ENCODE peak calls at places on chromosomes 3 and 15, in nine cellular contexts. One of them, this sample, is unnamed.

GRCh38 chr15:60004019-60004845 is at the start of gene FOXB1:
- DNase-seq in SW480: no peak
- DNase-seq in EH: no peak
- DNase-seq in NCI-H1092 treated with DMSO at 0.1 percent for 48 hours: peak
- DNase-seq in HS-27A: no peak
- DNase-seq in naive thymus-derived CD8-positive, alpha-beta T cell: no peak
- DNase-seq in activated naive CD4-positive, alpha-beta T cell treated with Interleukin-2 at 50 U/mL for 16 hours: no peak
- DNase-seq in activated CD4-positive, alpha-beta T cell treated with anti-CD3 and anti-CD28 coated beads, Interleukin-2, amount 10 ng/mL, durations not matched to agents 7 days and 5 days: peak
- DNase-seq in type B pancreatic cell: no peak
- DNase-seq in this sample: no peak

GRCh38 chr3:48952510-48953118 is 34.0 kb downstream of the ARIH2 start:
- DNase-seq in activated CD4-positive, alpha-beta T cell treated with anti-CD3 and anti-CD28 coated beads, Interleukin-2, amount 10 ng/mL, durations not matched to agents 7 days and 5 days: peak
- DNase-seq in activated naive CD4-positive, alpha-beta T cell treated with Interleukin-2 at 50 U/mL for 16 hours: peak
- DNase-seq in NCI-H1092 treated with DMSO at 0.1 percent for 48 hours: peak
- DNase-seq in naive thymus-derived CD8-positive, alpha-beta T cell: peak
- DNase-seq in type B pancreatic cell: no peak
- DNase-seq in EH: peak
- DNase-seq in SW480: peak
- DNase-seq in HS-27A: no peak
- DNase-seq in this sample: peak

GRCh38 chr15:41940441-41940857 is 31.9 kb downstream of the EHD4 start:
- DNase-seq in NCI-H1092 treated with DMSO at 0.1 percent for 48 hours: no peak
- DNase-seq in SW480: peak
- DNase-seq in EH: peak
- DNase-seq in activated naive CD4-positive, alpha-beta T cell treated with Interleukin-2 at 50 U/mL for 16 hours: peak
- DNase-seq in type B pancreatic cell: no peak
- DNase-seq in activated CD4-positive, alpha-beta T cell treated with anti-CD3 and anti-CD28 coated beads, Interleukin-2, amount 10 ng/mL, durations not matched to agents 7 days and 5 days: peak
- DNase-seq in HS-27A: peak
- DNase-seq in naive thymus-derived CD8-positive, alpha-beta T cell: no peak
- DNase-seq in this sample: no peak

GRCh38 chr15:28935316-28935715 is 49.5 kb downstream of the APBA2 start:
- DNase-seq in naive thymus-derived CD8-positive, alpha-beta T cell: peak
- DNase-seq in NCI-H1092 treated with DMSO at 0.1 percent for 48 hours: no peak
- DNase-seq in EH: peak
- DNase-seq in SW480: no peak
- DNase-seq in type B pancreatic cell: no peak
- DNase-seq in activated naive CD4-positive, alpha-beta T cell treated with Interleukin-2 at 50 U/mL for 16 hours: peak
- DNase-seq in HS-27A: no peak
- DNase-seq in activated CD4-positive, alpha-beta T cell treated with anti-CD3 and anti-CD28 coated beads, Interleukin-2, amount 10 ng/mL, durations not matched to agents 7 days and 5 days: peak
- DNase-seq in this sample: no peak

GRCh38 chr15:63378946-63379345 is 2.7 kb downstream of the CA12 start:
- DNase-seq in activated naive CD4-positive, alpha-beta T cell treated with Interleukin-2 at 50 U/mL for 16 hours: no peak
- DNase-seq in activated CD4-positive, alpha-beta T cell treated with anti-CD3 and anti-CD28 coated beads, Interleukin-2, amount 10 ng/mL, durations not matched to agents 7 days and 5 days: no peak
- DNase-seq in naive thymus-derived CD8-positive, alpha-beta T cell: no peak
- DNase-seq in SW480: no peak
- DNase-seq in EH: no peak
- DNase-seq in type B pancreatic cell: no peak
- DNase-seq in NCI-H1092 treated with DMSO at 0.1 percent for 48 hours: no peak
- DNase-seq in HS-27A: no peak
- DNase-seq in this sample: no peak

GRCh38 chr15:37087050-37087691 is 13.2 kb downstream of the MEIS2 start:
- DNase-seq in SW480: no peak
- DNase-seq in HS-27A: no peak
- DNase-seq in EH: no peak
- DNase-seq in NCI-H1092 treated with DMSO at 0.1 percent for 48 hours: no peak
- DNase-seq in activated naive CD4-positive, alpha-beta T cell treated with Interleukin-2 at 50 U/mL for 16 hours: no peak
- DNase-seq in naive thymus-derived CD8-positive, alpha-beta T cell: no peak
- DNase-seq in activated CD4-positive, alpha-beta T cell treated with anti-CD3 and anti-CD28 coated beads, Interleukin-2, amount 10 ng/mL, durations not matched to agents 7 days and 5 days: no peak
- DNase-seq in type B pancreatic cell: no peak
- DNase-seq in this sample: no peak

GRCh38 chr3:186849392-186849975 is 7.0 kb downstream of the ADIPOQ start:
- DNase-seq in activated naive CD4-positive, alpha-beta T cell treated with Interleukin-2 at 50 U/mL for 16 hours: no peak
- DNase-seq in type B pancreatic cell: no peak
- DNase-seq in activated CD4-positive, alpha-beta T cell treated with anti-CD3 and anti-CD28 coated beads, Interleukin-2, amount 10 ng/mL, durations not matched to agents 7 days and 5 days: peak
- DNase-seq in SW480: peak
- DNase-seq in EH: peak
- DNase-seq in NCI-H1092 treated with DMSO at 0.1 percent for 48 hours: peak
- DNase-seq in naive thymus-derived CD8-positive, alpha-beta T cell: no peak
- DNase-seq in HS-27A: no peak
- DNase-seq in this sample: no peak

GRCh38 chr3:149367021-149367840 is 10.2 kb downstream of the TM4SF1 start:
- DNase-seq in type B pancreatic cell: no peak
- DNase-seq in activated naive CD4-positive, alpha-beta T cell treated with Interleukin-2 at 50 U/mL for 16 hours: peak
- DNase-seq in naive thymus-derived CD8-positive, alpha-beta T cell: no peak
- DNase-seq in EH: peak
- DNase-seq in activated CD4-positive, alpha-beta T cell treated with anti-CD3 and anti-CD28 coated beads, Interleukin-2, amount 10 ng/mL, durations not matched to agents 7 days and 5 days: no peak
- DNase-seq in HS-27A: no peak
- DNase-seq in NCI-H1092 treated with DMSO at 0.1 percent for 48 hours: no peak
- DNase-seq in SW480: peak
- DNase-seq in this sample: peak

GRCh38 chr3:167605871-167606270 is 47.9 kb downstream of the WDR49 start:
- DNase-seq in EH: no peak
- DNase-seq in type B pancreatic cell: no peak
- DNase-seq in naive thymus-derived CD8-positive, alpha-beta T cell: no peak
- DNase-seq in NCI-H1092 treated with DMSO at 0.1 percent for 48 hours: no peak
- DNase-seq in activated naive CD4-positive, alpha-beta T cell treated with Interleukin-2 at 50 U/mL for 16 hours: no peak
- DNase-seq in activated CD4-positive, alpha-beta T cell treated with anti-CD3 and anti-CD28 coated beads, Interleukin-2, amount 10 ng/mL, durations not matched to agents 7 days and 5 days: no peak
- DNase-seq in HS-27A: no peak
- DNase-seq in SW480: no peak
- DNase-seq in this sample: no peak

GRCh38 chr3:11556851-11557644 is 86.7 kb downstream of the VGLL4 start:
- DNase-seq in type B pancreatic cell: no peak
- DNase-seq in EH: peak
- DNase-seq in activated naive CD4-positive, alpha-beta T cell treated with Interleukin-2 at 50 U/mL for 16 hours: no peak
- DNase-seq in NCI-H1092 treated with DMSO at 0.1 percent for 48 hours: no peak
- DNase-seq in HS-27A: no peak
- DNase-seq in naive thymus-derived CD8-positive, alpha-beta T cell: no peak
- DNase-seq in SW480: no peak
- DNase-seq in activated CD4-positive, alpha-beta T cell treated with anti-CD3 and anti-CD28 coated beads, Interleukin-2, amount 10 ng/mL, durations not matched to agents 7 days and 5 days: no peak
- DNase-seq in this sample: no peak

GRCh38 chr3:114499986-114500385 is 206.2 kb downstream of the TIGIT start:
- DNase-seq in naive thymus-derived CD8-positive, alpha-beta T cell: no peak
- DNase-seq in SW480: peak
- DNase-seq in activated naive CD4-positive, alpha-beta T cell treated with Interleukin-2 at 50 U/mL for 16 hours: no peak
- DNase-seq in EH: no peak
- DNase-seq in NCI-H1092 treated with DMSO at 0.1 percent for 48 hours: no peak
- DNase-seq in HS-27A: peak
- DNase-seq in activated CD4-positive, alpha-beta T cell treated with anti-CD3 and anti-CD28 coated beads, Interleukin-2, amount 10 ng/mL, durations not matched to agents 7 days and 5 days: peak
- DNase-seq in type B pancreatic cell: no peak
- DNase-seq in this sample: no peak

GRCh38 chr3:134079111-134079531 is 49.4 kb upstream of the SLCO2A1 start:
- DNase-seq in activated naive CD4-positive, alpha-beta T cell treated with Interleukin-2 at 50 U/mL for 16 hours: no peak
- DNase-seq in naive thymus-derived CD8-positive, alpha-beta T cell: no peak
- DNase-seq in HS-27A: no peak
- DNase-seq in EH: peak
- DNase-seq in NCI-H1092 treated with DMSO at 0.1 percent for 48 hours: no peak
- DNase-seq in type B pancreatic cell: no peak
- DNase-seq in activated CD4-positive, alpha-beta T cell treated with anti-CD3 and anti-CD28 coated beads, Interleukin-2, amount 10 ng/mL, durations not matched to agents 7 days and 5 days: no peak
- DNase-seq in SW480: no peak
- DNase-seq in this sample: no peak

GRCh38 chr3:194671511-194671899 is 486 bp downstream of the LSG1 start:
- DNase-seq in activated CD4-positive, alpha-beta T cell treated with anti-CD3 and anti-CD28 coated beads, Interleukin-2, amount 10 ng/mL, durations not matched to agents 7 days and 5 days: peak
- DNase-seq in SW480: peak
- DNase-seq in HS-27A: peak
- DNase-seq in EH: peak
- DNase-seq in activated naive CD4-positive, alpha-beta T cell treated with Interleukin-2 at 50 U/mL for 16 hours: peak
- DNase-seq in type B pancreatic cell: no peak
- DNase-seq in NCI-H1092 treated with DMSO at 0.1 percent for 48 hours: peak
- DNase-seq in naive thymus-derived CD8-positive, alpha-beta T cell: peak
- DNase-seq in this sample: peak

GRCh38 chr3:62201438-62202035 is 171.8 kb downstream of the FEZF2 start:
- DNase-seq in SW480: peak
- DNase-seq in activated naive CD4-positive, alpha-beta T cell treated with Interleukin-2 at 50 U/mL for 16 hours: no peak
- DNase-seq in activated CD4-positive, alpha-beta T cell treated with anti-CD3 and anti-CD28 coated beads, Interleukin-2, amount 10 ng/mL, durations not matched to agents 7 days and 5 days: no peak
- DNase-seq in EH: peak
- DNase-seq in HS-27A: no peak
- DNase-seq in type B pancreatic cell: no peak
- DNase-seq in naive thymus-derived CD8-positive, alpha-beta T cell: no peak
- DNase-seq in NCI-H1092 treated with DMSO at 0.1 percent for 48 hours: peak
- DNase-seq in this sample: peak

GRCh38 chr3:188901126-188901525 is 270.6 kb upstream of the TPRG1 start:
- DNase-seq in SW480: no peak
- DNase-seq in naive thymus-derived CD8-positive, alpha-beta T cell: no peak
- DNase-seq in activated naive CD4-positive, alpha-beta T cell treated with Interleukin-2 at 50 U/mL for 16 hours: no peak
- DNase-seq in type B pancreatic cell: no peak
- DNase-seq in EH: peak
- DNase-seq in NCI-H1092 treated with DMSO at 0.1 percent for 48 hours: no peak
- DNase-seq in activated CD4-positive, alpha-beta T cell treated with anti-CD3 and anti-CD28 coated beads, Interleukin-2, amount 10 ng/mL, durations not matched to agents 7 days and 5 days: no peak
- DNase-seq in HS-27A: no peak
- DNase-seq in this sample: no peak

GRCh38 chr3:13308406-13308805 is 111.7 kb downstream of the NUP210 start:
- DNase-seq in naive thymus-derived CD8-positive, alpha-beta T cell: peak
- DNase-seq in EH: peak
- DNase-seq in type B pancreatic cell: no peak
- DNase-seq in HS-27A: no peak
- DNase-seq in activated naive CD4-positive, alpha-beta T cell treated with Interleukin-2 at 50 U/mL for 16 hours: peak
- DNase-seq in activated CD4-positive, alpha-beta T cell treated with anti-CD3 and anti-CD28 coated beads, Interleukin-2, amount 10 ng/mL, durations not matched to agents 7 days and 5 days: peak
- DNase-seq in SW480: peak
- DNase-seq in NCI-H1092 treated with DMSO at 0.1 percent for 48 hours: peak
- DNase-seq in this sample: peak

GRCh38 chr3:29140706-29141105 is 140.2 kb upstream of the RBMS3 start:
- DNase-seq in SW480: peak
- DNase-seq in activated naive CD4-positive, alpha-beta T cell treated with Interleukin-2 at 50 U/mL for 16 hours: no peak
- DNase-seq in EH: peak
- DNase-seq in naive thymus-derived CD8-positive, alpha-beta T cell: no peak
- DNase-seq in HS-27A: no peak
- DNase-seq in NCI-H1092 treated with DMSO at 0.1 percent for 48 hours: no peak
- DNase-seq in type B pancreatic cell: no peak
- DNase-seq in activated CD4-positive, alpha-beta T cell treated with anti-CD3 and anti-CD28 coated beads, Interleukin-2, amount 10 ng/mL, durations not matched to agents 7 days and 5 days: no peak
- DNase-seq in this sample: no peak